ENCODE peak calls at places on chromosomes 13 and 19, in four cellular contexts. One of them, this sample, is unnamed.
A peak's percentile ranks its signal among the peaks of the same experiment; 100 is the strongest.

GRCh38 chr19:7676854-7677253 is at the start of gene MCEMP1:
- DNase-seq in adipocyte: no peak
- DNase-seq in left lung: no peak
- DNase-seq in cardiac muscle cell: no peak
- DNase-seq in this sample: no peak

GRCh38 chr13:74248477-74248876 is 114.3 kb upstream of the KLF12 start:
- DNase-seq in adipocyte: no peak
- DNase-seq in left lung: no peak
- DNase-seq in cardiac muscle cell: no peak
- DNase-seq in this sample: no peak

GRCh38 chr13:52711277-52711676 is 28.3 kb downstream of the CNMD start:
- DNase-seq in adipocyte: no peak
- DNase-seq in left lung: no peak
- DNase-seq in cardiac muscle cell: no peak
- DNase-seq in this sample: peak; percentile 66

GRCh38 chr19:47998800-47999199 is 4.4 kb downstream of the ELSPBP1 start:
- DNase-seq in adipocyte: no peak
- DNase-seq in left lung: no peak
- DNase-seq in cardiac muscle cell: no peak
- DNase-seq in this sample: no peak

GRCh38 chr13:93522486-93522885 is 295.9 kb downstream of the GPC6 start:
- DNase-seq in adipocyte: peak; percentile 12
- DNase-seq in left lung: no peak
- DNase-seq in cardiac muscle cell: peak; percentile 31
- DNase-seq in this sample: peak; percentile 17

GRCh38 chr13:113923376-113924063 is 50.4 kb downstream of the C13orf46 start:
- DNase-seq in adipocyte: no peak
- DNase-seq in left lung: no peak
- DNase-seq in cardiac muscle cell: no peak
- DNase-seq in this sample: no peak

GRCh38 chr13:111217661-111218060 is 102.6 kb downstream of the ARHGEF7 start:
- DNase-seq in adipocyte: no peak
- DNase-seq in left lung: no peak
- DNase-seq in cardiac muscle cell: no peak
- DNase-seq in this sample: no peak

GRCh38 chr13:98443329-98443728 is 133.6 kb downstream of the STK24 start:
- DNase-seq in adipocyte: peak; percentile 58
- DNase-seq in left lung: no peak
- DNase-seq in cardiac muscle cell: peak; percentile 19
- DNase-seq in this sample: no peak

GRCh38 chr19:20423381-20424207 is 142.0 kb downstream of the ZNF737 start:
- DNase-seq in adipocyte: peak; percentile 69
- DNase-seq in left lung: peak; percentile 75
- DNase-seq in cardiac muscle cell: peak; percentile 88
- DNase-seq in this sample: peak; percentile 37

DNA sequence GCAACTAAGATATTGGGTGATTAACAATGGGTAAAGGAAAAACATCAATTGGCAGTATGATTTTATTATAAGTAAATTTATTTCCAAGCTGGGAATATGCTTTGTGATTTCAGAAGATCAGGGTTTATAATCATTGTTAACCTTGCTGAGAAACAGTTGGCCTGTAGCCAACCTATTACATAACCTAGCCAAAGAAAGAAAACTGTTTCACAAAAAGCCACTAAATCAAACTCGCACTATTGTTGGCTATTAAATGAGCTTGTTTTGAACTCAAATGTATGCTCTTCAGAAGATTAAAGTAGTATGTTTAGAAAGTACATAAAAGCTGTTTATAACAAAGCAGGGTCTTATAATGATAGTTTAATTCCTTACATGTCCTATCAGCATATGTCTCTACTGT is 151.7 kb downstream of the LHFPL6 start:
- DNase-seq in adipocyte: peak; percentile 17
- DNase-seq in left lung: no peak
- DNase-seq in cardiac muscle cell: peak; percentile 71
- DNase-seq in this sample: no peak
- H3K9me3 ChIP-seq in adipocyte: no peaks in the 10 kb centered on the region
- H3K9me3 ChIP-seq in left lung: no peaks in the 10 kb centered on the region
- H3K9me3 ChIP-seq in cardiac muscle cell: no peaks in the 10 kb centered on the region
- H3K9me3 ChIP-seq in this sample: no peaks in the 10 kb centered on the region

DNA sequence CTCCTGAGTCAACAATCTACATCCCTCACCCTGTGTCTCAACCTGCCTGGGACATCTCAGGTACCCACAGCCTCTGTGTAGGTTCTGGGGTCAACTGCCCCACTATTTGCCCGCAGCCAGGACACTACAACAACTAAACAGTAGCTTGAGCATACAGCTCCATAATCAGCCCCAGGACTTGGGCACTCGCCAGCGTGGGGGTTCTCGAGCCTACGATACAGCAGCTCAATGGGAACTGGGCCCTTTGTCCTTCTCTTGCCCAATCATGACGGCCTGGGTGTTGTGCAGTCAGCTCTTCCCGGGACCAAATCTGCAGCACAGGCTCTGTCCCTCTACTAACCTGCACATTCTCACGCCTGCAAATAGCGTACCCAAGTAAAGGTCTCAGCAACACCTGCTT is 1.3 kb downstream of the ZNF180 start:
- DNase-seq in adipocyte: no peak
- DNase-seq in left lung: no peak
- DNase-seq in cardiac muscle cell: no peak
- DNase-seq in this sample: no peak
- H3K9me3 ChIP-seq in adipocyte: peaks cover 31% of the 10 kb centered on the region
- H3K9me3 ChIP-seq in left lung: peaks cover 10% of the 10 kb centered on the region
- H3K9me3 ChIP-seq in cardiac muscle cell: no peaks in the 10 kb centered on the region
- H3K9me3 ChIP-seq in this sample: peaks cover 7% of the 10 kb centered on the region

GRCh38 chr19:58020985-58021384 is 12.8 kb upstream of the ZSCAN1 start:
- DNase-seq in adipocyte: no peak
- DNase-seq in left lung: no peak
- DNase-seq in cardiac muscle cell: no peak
- DNase-seq in this sample: no peak
- H3K9me3 ChIP-seq in adipocyte: no peaks in the 10 kb centered on the region
- H3K9me3 ChIP-seq in left lung: no peaks in the 10 kb centered on the region
- H3K9me3 ChIP-seq in cardiac muscle cell: no peaks in the 10 kb centered on the region
- H3K9me3 ChIP-seq in this sample: no peaks in the 10 kb centered on the region

GRCh38 chr19:12464769-12465725 is 19.6 kb downstream of the ZNF709 start:
- DNase-seq in adipocyte: no peak
- DNase-seq in left lung: no peak
- DNase-seq in cardiac muscle cell: no peak
- DNase-seq in this sample: no peak
- H3K9me3 ChIP-seq in adipocyte: peaks cover 78% of the 10 kb centered on the region
- H3K9me3 ChIP-seq in left lung: peaks cover 10% of the 10 kb centered on the region
- H3K9me3 ChIP-seq in cardiac muscle cell: peaks cover 14% of the 10 kb centered on the region
- H3K9me3 ChIP-seq in this sample: peaks cover 45% of the 10 kb centered on the region

DNA sequence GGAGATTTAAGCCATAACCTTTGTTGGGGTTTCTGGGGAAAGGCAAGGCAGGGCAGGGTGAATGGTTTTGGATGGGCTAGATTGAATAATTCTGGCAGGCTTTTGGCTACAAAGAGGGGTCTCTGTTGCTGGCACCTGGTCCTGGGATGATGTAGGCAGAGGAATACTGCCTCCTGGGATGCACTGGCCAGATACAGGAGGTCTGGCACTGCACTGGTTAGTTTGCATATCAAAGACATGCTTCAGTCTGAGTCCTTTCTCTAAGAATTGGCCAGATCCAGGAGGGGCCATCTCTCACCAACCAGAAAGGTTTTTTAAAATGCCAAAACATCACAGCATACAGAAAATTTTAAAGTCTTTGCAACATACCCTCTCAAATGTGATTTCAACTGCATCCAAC is 8.0 kb upstream of the MEDAG start:
- DNase-seq in adipocyte: no peak
- DNase-seq in left lung: no peak
- DNase-seq in cardiac muscle cell: no peak
- DNase-seq in this sample: no peak
- H3K9me3 ChIP-seq in adipocyte: no peaks in the 10 kb centered on the region
- H3K9me3 ChIP-seq in left lung: no peaks in the 10 kb centered on the region
- H3K9me3 ChIP-seq in cardiac muscle cell: no peaks in the 10 kb centered on the region
- H3K9me3 ChIP-seq in this sample: no peaks in the 10 kb centered on the region

DNA sequence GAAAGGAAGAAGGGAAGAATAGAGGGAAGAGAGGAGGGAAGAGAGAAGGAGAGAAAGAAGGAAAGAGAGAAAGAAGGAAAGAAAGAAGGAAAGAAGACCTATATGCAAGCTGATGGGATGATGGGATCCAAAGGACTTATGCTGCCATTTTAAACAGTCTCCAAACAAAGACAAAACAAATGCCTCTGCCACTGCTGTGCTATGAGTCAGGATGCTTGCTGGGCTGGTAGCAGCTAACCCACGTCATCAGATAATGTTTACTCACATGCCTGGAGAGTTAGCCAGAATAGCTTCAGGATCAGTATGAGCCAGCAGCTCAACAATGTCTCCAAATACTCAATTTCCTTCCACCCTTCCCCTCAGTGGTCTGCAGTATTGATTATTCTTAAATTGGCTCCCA is 12.0 kb upstream of the ZNF274 start:
- DNase-seq in adipocyte: no peak
- DNase-seq in left lung: no peak
- DNase-seq in cardiac muscle cell: peak; percentile 20
- DNase-seq in this sample: no peak
- H3K9me3 ChIP-seq in adipocyte: peaks cover 82% of the 10 kb centered on the region
- H3K9me3 ChIP-seq in left lung: peaks cover 8% of the 10 kb centered on the region
- H3K9me3 ChIP-seq in cardiac muscle cell: no peaks in the 10 kb centered on the region
- H3K9me3 ChIP-seq in this sample: peaks cover 21% of the 10 kb centered on the region

GRCh38 chr19:56596676-56597075 is 1.6 kb downstream of the ZNF71 start:
- DNase-seq in adipocyte: no peak
- DNase-seq in left lung: no peak
- DNase-seq in cardiac muscle cell: no peak
- DNase-seq in this sample: no peak
- H3K9me3 ChIP-seq in adipocyte: no peaks in the 10 kb centered on the region
- H3K9me3 ChIP-seq in left lung: no peaks in the 10 kb centered on the region
- H3K9me3 ChIP-seq in cardiac muscle cell: no peaks in the 10 kb centered on the region
- H3K9me3 ChIP-seq in this sample: no peaks in the 10 kb centered on the region

GRCh38 chr19:52020506-52020905 is 7.7 kb downstream of the ZNF614 start:
- DNase-seq in adipocyte: no peak
- DNase-seq in left lung: no peak
- DNase-seq in cardiac muscle cell: no peak
- DNase-seq in this sample: no peak
- H3K9me3 ChIP-seq in adipocyte: peaks cover 47% of the 10 kb centered on the region
- H3K9me3 ChIP-seq in left lung: no peaks in the 10 kb centered on the region
- H3K9me3 ChIP-seq in cardiac muscle cell: no peaks in the 10 kb centered on the region
- H3K9me3 ChIP-seq in this sample: no peaks in the 10 kb centered on the region

GRCh38 chr19:9523885-9524474 is 14.5 kb downstream of the ZNF426 start:
- DNase-seq in adipocyte: peak; percentile 1
- DNase-seq in left lung: no peak
- DNase-seq in cardiac muscle cell: no peak
- DNase-seq in this sample: no peak
- H3K9me3 ChIP-seq in adipocyte: peaks cover 96% of the 10 kb centered on the region
- H3K9me3 ChIP-seq in left lung: peaks cover 30% of the 10 kb centered on the region
- H3K9me3 ChIP-seq in cardiac muscle cell: peaks cover 25% of the 10 kb centered on the region
- H3K9me3 ChIP-seq in this sample: peaks cover 56% of the 10 kb centered on the region